ENCODE peak calls at places on chromosomes 3 and 15, in ten cellular contexts. One of them, this sample, is unnamed.

GRCh38 chr15:92810418-92811138 is 89.5 kb upstream of the CHD2 start:
- DNase-seq in upper lobe of right lung: peak; percentile 89
- DNase-seq in tibial artery: peak; percentile 87
- DNase-seq in CD4-positive, alpha-beta T cell: peak; percentile 11
- DNase-seq in lower lobe of right lung: peak; percentile 91
- DNase-seq in body of pancreas: peak; percentile 91
- DNase-seq in endothelial cell of umbilical vein: peak; percentile 42
- DNase-seq in left ventricle myocardium inferior: peak; percentile 83
- DNase-seq in hepatocyte: peak; percentile 52
- DNase-seq in H9: no peak
- DNase-seq in this sample: peak; percentile 36

GRCh38 chr15:62163847-62164499 is 1.1 kb downstream of the C2CD4B start:
- DNase-seq in upper lobe of right lung: no peak
- DNase-seq in tibial artery: no peak
- DNase-seq in CD4-positive, alpha-beta T cell: no peak
- DNase-seq in lower lobe of right lung: peak; percentile 40
- DNase-seq in body of pancreas: no peak
- DNase-seq in endothelial cell of umbilical vein: peak; percentile 44
- DNase-seq in left ventricle myocardium inferior: peak; percentile 16
- DNase-seq in hepatocyte: peak; percentile 26
- DNase-seq in H9: peak; percentile 48
- DNase-seq in this sample: peak; percentile 8

GRCh38 chr3:37290551-37290950 is 116.2 kb upstream of the LRRFIP2 start:
- DNase-seq in upper lobe of right lung: no peak
- DNase-seq in tibial artery: no peak
- DNase-seq in CD4-positive, alpha-beta T cell: no peak
- DNase-seq in lower lobe of right lung: no peak
- DNase-seq in body of pancreas: no peak
- DNase-seq in endothelial cell of umbilical vein: no peak
- DNase-seq in left ventricle myocardium inferior: no peak
- DNase-seq in hepatocyte: no peak
- DNase-seq in H9: no peak
- DNase-seq in this sample: no peak

GRCh38 chr15:71575474-71576045 is 234.8 kb upstream of the NR2E3 start:
- DNase-seq in upper lobe of right lung: no peak
- DNase-seq in tibial artery: no peak
- DNase-seq in CD4-positive, alpha-beta T cell: no peak
- DNase-seq in lower lobe of right lung: no peak
- DNase-seq in body of pancreas: no peak
- DNase-seq in endothelial cell of umbilical vein: peak; percentile 24
- DNase-seq in left ventricle myocardium inferior: no peak
- DNase-seq in hepatocyte: no peak
- DNase-seq in H9: no peak
- DNase-seq in this sample: no peak

GRCh38 chr3:78976200-78976599 is 791.6 kb downstream of the ROBO1 start:
- DNase-seq in upper lobe of right lung: no peak
- DNase-seq in tibial artery: no peak
- DNase-seq in CD4-positive, alpha-beta T cell: no peak
- DNase-seq in lower lobe of right lung: no peak
- DNase-seq in body of pancreas: no peak
- DNase-seq in endothelial cell of umbilical vein: no peak
- DNase-seq in left ventricle myocardium inferior: no peak
- DNase-seq in hepatocyte: no peak
- DNase-seq in H9: no peak
- DNase-seq in this sample: no peak

GRCh38 chr3:54720604-54721003 is 207.3 kb downstream of the LRTM1 start:
- DNase-seq in upper lobe of right lung: no peak
- DNase-seq in tibial artery: no peak
- DNase-seq in CD4-positive, alpha-beta T cell: no peak
- DNase-seq in lower lobe of right lung: no peak
- DNase-seq in body of pancreas: no peak
- DNase-seq in endothelial cell of umbilical vein: no peak
- DNase-seq in left ventricle myocardium inferior: no peak
- DNase-seq in hepatocyte: no peak
- DNase-seq in H9: no peak
- DNase-seq in this sample: no peak

GRCh38 chr3:69200384-69201068 is 78.1 kb upstream of the LMOD3 start:
- DNase-seq in upper lobe of right lung: no peak
- DNase-seq in tibial artery: no peak
- DNase-seq in CD4-positive, alpha-beta T cell: peak; percentile 10
- DNase-seq in lower lobe of right lung: no peak
- DNase-seq in body of pancreas: peak; percentile 77
- DNase-seq in endothelial cell of umbilical vein: peak; percentile 94
- DNase-seq in left ventricle myocardium inferior: no peak
- DNase-seq in hepatocyte: peak; percentile 77
- DNase-seq in H9: no peak
- DNase-seq in this sample: no peak

GRCh38 chr3:33096103-33096868 is 660 bp downstream of the GLB1 start:
- DNase-seq in upper lobe of right lung: peak; percentile 88
- DNase-seq in tibial artery: peak; percentile 33
- DNase-seq in CD4-positive, alpha-beta T cell: peak; percentile 35
- DNase-seq in lower lobe of right lung: peak; percentile 85
- DNase-seq in body of pancreas: peak; percentile 54
- DNase-seq in endothelial cell of umbilical vein: peak; percentile 38
- DNase-seq in left ventricle myocardium inferior: peak; percentile 60
- DNase-seq in hepatocyte: peak; percentile 62
- DNase-seq in H9: peak; percentile 47
- DNase-seq in this sample: peak; percentile 6

GRCh38 chr3:114775395-114775794 is 371.7 kb downstream of the ZBTB20 start:
- DNase-seq in upper lobe of right lung: no peak
- DNase-seq in tibial artery: no peak
- DNase-seq in CD4-positive, alpha-beta T cell: no peak
- DNase-seq in lower lobe of right lung: no peak
- DNase-seq in body of pancreas: no peak
- DNase-seq in endothelial cell of umbilical vein: no peak
- DNase-seq in left ventricle myocardium inferior: no peak
- DNase-seq in hepatocyte: no peak
- DNase-seq in H9: no peak
- DNase-seq in this sample: no peak

GRCh38 chr3:5226783-5227182 is 39.3 kb downstream of the EDEM1 start:
- DNase-seq in upper lobe of right lung: no peak
- DNase-seq in tibial artery: no peak
- DNase-seq in CD4-positive, alpha-beta T cell: no peak
- DNase-seq in lower lobe of right lung: no peak
- DNase-seq in body of pancreas: no peak
- DNase-seq in endothelial cell of umbilical vein: peak; percentile 24
- DNase-seq in left ventricle myocardium inferior: no peak
- DNase-seq in hepatocyte: peak; percentile 28
- DNase-seq in H9: no peak
- DNase-seq in this sample: no peak

GRCh38 chr15:91882858-91883586 is 29.5 kb downstream of the SLCO3A1 start:
- DNase-seq in upper lobe of right lung: no peak
- DNase-seq in tibial artery: no peak
- DNase-seq in CD4-positive, alpha-beta T cell: no peak
- DNase-seq in lower lobe of right lung: no peak
- DNase-seq in body of pancreas: no peak
- DNase-seq in endothelial cell of umbilical vein: no peak
- DNase-seq in left ventricle myocardium inferior: peak; percentile 50
- DNase-seq in hepatocyte: no peak
- DNase-seq in H9: no peak
- DNase-seq in this sample: no peak

GRCh38 chr3:171195686-171196085 is 169.2 kb upstream of the SLC2A2 start:
- DNase-seq in upper lobe of right lung: no peak
- DNase-seq in tibial artery: no peak
- DNase-seq in CD4-positive, alpha-beta T cell: no peak
- DNase-seq in lower lobe of right lung: no peak
- DNase-seq in body of pancreas: no peak
- DNase-seq in endothelial cell of umbilical vein: peak; percentile 42
- DNase-seq in left ventricle myocardium inferior: no peak
- DNase-seq in hepatocyte: no peak
- DNase-seq in H9: no peak
- DNase-seq in this sample: no peak
- TF ChIP-seq CTCF in upper lobe of right lung: no peak
- TF ChIP-seq CTCF in tibial artery: no peak
- TF ChIP-seq CTCF in CD4-positive, alpha-beta T cell: no peak
- TF ChIP-seq CTCF in lower lobe of right lung: no peak
- TF ChIP-seq CTCF in body of pancreas: no peak
- TF ChIP-seq CTCF in endothelial cell of umbilical vein: peak; percentile 5
- TF ChIP-seq CTCF in left ventricle myocardium inferior: no peak
- TF ChIP-seq CTCF in hepatocyte: no peak
- TF ChIP-seq CTCF in H9: peak; percentile 54
- TF ChIP-seq CTCF in this sample: peak; percentile 46

GRCh38 chr15:94671845-94672524 is 440.6 kb downstream of the MCTP2 start:
- DNase-seq in upper lobe of right lung: no peak
- DNase-seq in tibial artery: no peak
- DNase-seq in CD4-positive, alpha-beta T cell: no peak
- DNase-seq in lower lobe of right lung: no peak
- DNase-seq in body of pancreas: no peak
- DNase-seq in endothelial cell of umbilical vein: peak; percentile 94
- DNase-seq in left ventricle myocardium inferior: no peak
- DNase-seq in hepatocyte: peak; percentile 70
- DNase-seq in H9: peak; percentile 75
- DNase-seq in this sample: peak; percentile 39
- TF ChIP-seq CTCF in upper lobe of right lung: no peak
- TF ChIP-seq CTCF in tibial artery: no peak
- TF ChIP-seq CTCF in CD4-positive, alpha-beta T cell: no peak
- TF ChIP-seq CTCF in lower lobe of right lung: no peak
- TF ChIP-seq CTCF in body of pancreas: no peak
- TF ChIP-seq CTCF in endothelial cell of umbilical vein: peak; percentile 14
- TF ChIP-seq CTCF in left ventricle myocardium inferior: no peak
- TF ChIP-seq CTCF in hepatocyte: peak; percentile 36
- TF ChIP-seq CTCF in H9: peak; percentile 35
- TF ChIP-seq CTCF in this sample: no peak

GRCh38 chr3:27354588-27355203 is 14.5 kb downstream of the NEK10 start:
- DNase-seq in upper lobe of right lung: no peak
- DNase-seq in tibial artery: no peak
- DNase-seq in CD4-positive, alpha-beta T cell: no peak
- DNase-seq in lower lobe of right lung: no peak
- DNase-seq in body of pancreas: no peak
- DNase-seq in endothelial cell of umbilical vein: no peak
- DNase-seq in left ventricle myocardium inferior: no peak
- DNase-seq in hepatocyte: no peak
- DNase-seq in H9: no peak
- DNase-seq in this sample: no peak

GRCh38 chr3:27360113-27361078 is 8.8 kb downstream of the NEK10 start:
- DNase-seq in upper lobe of right lung: no peak
- DNase-seq in tibial artery: no peak
- DNase-seq in CD4-positive, alpha-beta T cell: no peak
- DNase-seq in lower lobe of right lung: no peak
- DNase-seq in body of pancreas: peak; percentile 44
- DNase-seq in endothelial cell of umbilical vein: peak; percentile 98
- DNase-seq in left ventricle myocardium inferior: no peak
- DNase-seq in hepatocyte: peak; percentile 70
- DNase-seq in H9: no peak
- DNase-seq in this sample: no peak

GRCh38 chr3:27356976-27357375 is 12.2 kb downstream of the NEK10 start:
- DNase-seq in upper lobe of right lung: no peak
- DNase-seq in tibial artery: no peak
- DNase-seq in CD4-positive, alpha-beta T cell: no peak
- DNase-seq in lower lobe of right lung: no peak
- DNase-seq in body of pancreas: no peak
- DNase-seq in endothelial cell of umbilical vein: no peak
- DNase-seq in left ventricle myocardium inferior: no peak
- DNase-seq in hepatocyte: no peak
- DNase-seq in H9: no peak
- DNase-seq in this sample: no peak

GRCh38 chr3:27358372-27358771 is 10.8 kb downstream of the NEK10 start:
- DNase-seq in upper lobe of right lung: no peak
- DNase-seq in tibial artery: no peak
- DNase-seq in CD4-positive, alpha-beta T cell: no peak
- DNase-seq in lower lobe of right lung: no peak
- DNase-seq in body of pancreas: no peak
- DNase-seq in endothelial cell of umbilical vein: no peak
- DNase-seq in left ventricle myocardium inferior: no peak
- DNase-seq in hepatocyte: no peak
- DNase-seq in H9: no peak
- DNase-seq in this sample: no peak

GRCh38 chr3:27357665-27358258 is 11.4 kb downstream of the NEK10 start:
- DNase-seq in upper lobe of right lung: no peak
- DNase-seq in tibial artery: peak; percentile 51
- DNase-seq in CD4-positive, alpha-beta T cell: peak; percentile 29
- DNase-seq in lower lobe of right lung: no peak
- DNase-seq in body of pancreas: peak; percentile 61
- DNase-seq in endothelial cell of umbilical vein: peak; percentile 80
- DNase-seq in left ventricle myocardium inferior: no peak
- DNase-seq in hepatocyte: peak; percentile 72
- DNase-seq in H9: peak; percentile 70
- DNase-seq in this sample: peak; percentile 57
- TF ChIP-seq CTCF in upper lobe of right lung: peak; percentile 65
- TF ChIP-seq CTCF in tibial artery: peak; percentile 43
- TF ChIP-seq CTCF in CD4-positive, alpha-beta T cell: peak; percentile 73
- TF ChIP-seq CTCF in lower lobe of right lung: peak; percentile 65
- TF ChIP-seq CTCF in body of pancreas: peak; percentile 47
- TF ChIP-seq CTCF in endothelial cell of umbilical vein: peak; percentile 79
- TF ChIP-seq CTCF in left ventricle myocardium inferior: peak; percentile 57
- TF ChIP-seq CTCF in hepatocyte: peak; percentile 51
- TF ChIP-seq CTCF in H9: peak; percentile 79
- TF ChIP-seq CTCF in this sample: peak; percentile 70

GRCh38 chr15:94526071-94526689 is 294.8 kb downstream of the MCTP2 start:
- DNase-seq in upper lobe of right lung: no peak
- DNase-seq in tibial artery: no peak
- DNase-seq in CD4-positive, alpha-beta T cell: no peak
- DNase-seq in lower lobe of right lung: no peak
- DNase-seq in body of pancreas: no peak
- DNase-seq in endothelial cell of umbilical vein: no peak
- DNase-seq in left ventricle myocardium inferior: no peak
- DNase-seq in hepatocyte: no peak
- DNase-seq in H9: peak; percentile 55
- DNase-seq in this sample: no peak
- TF ChIP-seq CTCF in upper lobe of right lung: peak; percentile 33
- TF ChIP-seq CTCF in tibial artery: peak; percentile 10
- TF ChIP-seq CTCF in CD4-positive, alpha-beta T cell: no peak
- TF ChIP-seq CTCF in lower lobe of right lung: peak; percentile 37
- TF ChIP-seq CTCF in body of pancreas: no peak
- TF ChIP-seq CTCF in endothelial cell of umbilical vein: no peak
- TF ChIP-seq CTCF in left ventricle myocardium inferior: peak; percentile 43
- TF ChIP-seq CTCF in hepatocyte: peak; percentile 12
- TF ChIP-seq CTCF in H9: peak; percentile 70
- TF ChIP-seq CTCF in this sample: peak; percentile 60

DNA sequence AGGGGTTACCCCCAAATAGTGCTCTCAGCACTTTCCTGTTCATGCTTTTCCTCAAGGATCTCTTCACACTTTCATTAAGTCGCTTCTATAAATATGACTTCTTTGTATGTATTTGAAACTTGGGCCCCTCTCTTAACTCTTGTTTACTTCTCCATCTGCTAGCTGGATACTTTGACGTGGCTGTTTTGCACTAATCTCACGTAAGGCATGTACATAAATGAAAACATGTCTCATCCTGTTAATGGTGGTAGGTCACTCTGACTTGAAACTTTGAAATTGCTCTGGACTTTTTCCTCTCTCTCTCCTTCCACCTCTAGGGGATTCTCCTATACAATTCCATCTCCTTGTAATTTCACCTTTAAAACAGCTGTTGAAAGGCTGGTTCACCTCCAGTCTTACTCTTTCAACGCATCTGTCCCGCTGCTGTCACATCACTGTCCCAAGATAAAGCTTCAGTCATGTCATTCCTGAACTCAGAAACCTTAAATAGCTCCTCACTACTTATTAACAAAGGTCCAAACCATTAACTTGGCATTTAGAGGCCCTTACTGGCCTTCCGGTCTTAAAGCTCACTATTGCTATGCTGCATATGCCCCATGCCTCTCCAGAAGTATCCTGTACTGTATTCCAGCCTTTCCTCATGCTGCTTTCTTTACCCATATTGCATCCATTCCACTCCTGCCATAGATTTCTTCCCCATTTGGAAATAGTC is 1.2 kb downstream of the BLOC1S6 start:
- DNase-seq in upper lobe of right lung: no peak
- DNase-seq in tibial artery: no peak
- DNase-seq in CD4-positive, alpha-beta T cell: no peak
- DNase-seq in lower lobe of right lung: no peak
- DNase-seq in body of pancreas: no peak
- DNase-seq in endothelial cell of umbilical vein: peak; percentile 43
- DNase-seq in left ventricle myocardium inferior: no peak
- DNase-seq in hepatocyte: peak; percentile 15
- DNase-seq in H9: no peak
- DNase-seq in this sample: no peak
- TF ChIP-seq CTCF in upper lobe of right lung: no peak
- TF ChIP-seq CTCF in tibial artery: no peak
- TF ChIP-seq CTCF in CD4-positive, alpha-beta T cell: no peak
- TF ChIP-seq CTCF in lower lobe of right lung: no peak
- TF ChIP-seq CTCF in body of pancreas: no peak
- TF ChIP-seq CTCF in endothelial cell of umbilical vein: no peak
- TF ChIP-seq CTCF in left ventricle myocardium inferior: no peak
- TF ChIP-seq CTCF in hepatocyte: no peak
- TF ChIP-seq CTCF in H9: no peak
- TF ChIP-seq CTCF in this sample: no peak